ENCODE peak calls at places on chromosome 9, in four cellular contexts. One of them, this sample, is unnamed.

GRCh38 chr9:113233146-113233545 is 11.8 kb downstream of the SLC31A1 start:
- DNase-seq in GM12865: no peak
- DNase-seq in cardiac fibroblast: no peak
- DNase-seq in brain microvascular endothelial cell: no peak
- DNase-seq in this sample: no peak

GRCh38 chr9:133483611-133484010 is 4.7 kb upstream of the SLC2A6 start:
- DNase-seq in cardiac fibroblast: no peak
- DNase-seq in GM12865: no peak
- DNase-seq in brain microvascular endothelial cell: no peak
- DNase-seq in this sample: no peak

GRCh38 chr9:119559986-119560385 is 190.8 kb upstream of the BRINP1 start:
- DNase-seq in GM12865: no peak
- DNase-seq in brain microvascular endothelial cell: no peak
- DNase-seq in cardiac fibroblast: no peak
- DNase-seq in this sample: no peak

GRCh38 chr9:33446507-33447403 is 638 bp downstream of the AQP3 start:
- DNase-seq in GM12865: peak; percentile 93
- DNase-seq in brain microvascular endothelial cell: peak; percentile 45
- DNase-seq in cardiac fibroblast: peak; percentile 51
- DNase-seq in this sample: no peak

GRCh38 chr9:134546231-134546731 is 95.3 kb upstream of the COL5A1 start:
- DNase-seq in brain microvascular endothelial cell: no peak
- DNase-seq in cardiac fibroblast: peak; percentile 60
- DNase-seq in GM12865: no peak
- DNase-seq in this sample: peak; percentile 58

GRCh38 chr9:17005085-17005484 is 129.8 kb upstream of the CNTLN start:
- DNase-seq in cardiac fibroblast: peak; percentile 85
- DNase-seq in GM12865: no peak
- DNase-seq in brain microvascular endothelial cell: peak; percentile 72
- DNase-seq in this sample: no peak

GRCh38 chr9:125659954-125660353 is 47.1 kb downstream of the MAPKAP1 start:
- DNase-seq in GM12865: peak; percentile 67
- DNase-seq in cardiac fibroblast: peak; percentile 66
- DNase-seq in brain microvascular endothelial cell: peak; percentile 85
- DNase-seq in this sample: peak; percentile 66

GRCh38 chr9:137009938-137010732 is 13.8 kb upstream of the CLIC3 start:
- DNase-seq in brain microvascular endothelial cell: no peak
- DNase-seq in cardiac fibroblast: no peak
- DNase-seq in GM12865: no peak
- DNase-seq in this sample: no peak

GRCh38 chr9:101601904-101602765 is 7.4 kb upstream of the PPP3R2 start:
- DNase-seq in cardiac fibroblast: peak; percentile 60
- DNase-seq in brain microvascular endothelial cell: peak; percentile 37
- DNase-seq in GM12865: peak; percentile 39
- DNase-seq in this sample: no peak

GRCh38 chr9:4299006-4299795 is 667 bp downstream of the GLIS3 start:
- DNase-seq in cardiac fibroblast: peak; percentile 69
- DNase-seq in GM12865: peak; percentile 23
- DNase-seq in brain microvascular endothelial cell: peak; percentile 46
- DNase-seq in this sample: no peak

GRCh38 chr9:130304141-130304540 is 38.6 kb downstream of the HMCN2 start:
- DNase-seq in brain microvascular endothelial cell: no peak
- DNase-seq in cardiac fibroblast: no peak
- DNase-seq in GM12865: no peak
- DNase-seq in this sample: no peak

GRCh38 chr9:70053864-70054263 is 10.2 kb downstream of the MAMDC2 start:
- DNase-seq in GM12865: no peak
- DNase-seq in cardiac fibroblast: peak; percentile 52
- DNase-seq in brain microvascular endothelial cell: no peak
- DNase-seq in this sample: no peak

DNA sequence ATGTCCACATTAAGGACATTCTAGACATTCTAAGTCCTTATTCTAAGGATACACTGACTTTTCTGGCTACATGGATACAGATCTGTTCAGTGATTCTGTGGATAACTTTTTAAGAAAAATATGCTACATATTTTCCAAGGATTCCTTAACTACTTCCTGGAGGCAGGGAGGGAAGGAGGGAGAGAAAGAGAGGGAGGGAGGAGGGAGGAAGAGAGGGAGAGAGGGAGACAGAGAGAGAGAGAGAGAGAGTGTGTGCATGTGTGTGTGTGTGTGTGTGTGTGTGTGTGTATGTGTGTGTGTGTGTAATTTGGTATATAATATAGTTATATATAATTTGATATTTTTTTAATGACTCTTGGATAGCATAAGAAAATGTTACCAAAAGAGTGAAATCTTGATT is 109.8 kb downstream of the TLE4 start:
- DNase-seq in GM12865: no peak
- DNase-seq in cardiac fibroblast: no peak
- DNase-seq in brain microvascular endothelial cell: no peak
- DNase-seq in this sample: no peak
- H3K4me3 ChIP-seq in GM12865: no peak overlapping the region
- H3K4me3 ChIP-seq in cardiac fibroblast: no peak overlapping the region
- H3K4me3 ChIP-seq in brain microvascular endothelial cell: no peak overlapping the region
- H3K4me3 ChIP-seq in this sample: no peak overlapping the region

DNA sequence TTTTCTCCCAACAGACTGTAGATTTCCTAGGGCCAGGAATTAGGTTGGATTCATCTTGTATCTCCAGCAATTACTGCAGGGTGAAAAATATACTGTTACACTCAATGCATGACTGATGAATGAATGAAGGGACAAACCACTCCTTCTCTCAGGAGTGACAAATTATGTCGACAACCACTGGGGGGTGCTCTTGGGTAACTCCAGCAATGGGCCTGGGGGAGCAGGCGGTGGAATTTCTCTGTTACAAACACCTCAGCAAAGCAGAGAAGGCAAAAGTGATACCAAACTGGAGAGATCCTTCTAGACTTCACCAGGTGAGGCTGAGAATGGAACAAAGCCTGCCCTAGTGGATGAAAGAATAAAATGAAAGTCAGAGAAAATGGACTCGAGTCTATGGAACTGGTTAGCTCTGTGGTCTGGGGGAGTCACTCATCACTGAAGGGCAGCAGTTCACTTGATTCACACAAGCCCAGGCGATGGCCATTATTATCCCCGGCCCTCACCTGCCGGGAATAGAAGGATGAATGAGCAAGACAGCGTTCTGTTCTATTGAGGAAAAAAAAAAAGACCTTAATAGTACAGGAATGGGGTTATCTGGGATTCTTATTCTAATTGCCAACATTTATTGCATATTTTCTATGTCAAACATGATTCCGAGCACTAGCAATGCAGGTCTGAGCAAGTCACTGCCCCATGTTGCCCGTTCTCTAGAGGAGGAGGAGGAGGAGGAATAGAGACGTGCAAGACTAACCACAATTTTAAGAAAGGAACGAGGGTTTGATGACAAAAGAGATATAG is 341.1 kb downstream of the ASTN2 start:
- DNase-seq in GM12865: peak; percentile 34
- DNase-seq in cardiac fibroblast: peak; percentile 27
- DNase-seq in brain microvascular endothelial cell: peak; percentile 3
- DNase-seq in this sample: no peak
- TF ChIP-seq CTCF in GM12865: peak; percentile 58
- TF ChIP-seq CTCF in cardiac fibroblast: peak; percentile 35
- TF ChIP-seq CTCF in brain microvascular endothelial cell: peak; percentile 44
- TF ChIP-seq CTCF in this sample: peak; percentile 63

DNA sequence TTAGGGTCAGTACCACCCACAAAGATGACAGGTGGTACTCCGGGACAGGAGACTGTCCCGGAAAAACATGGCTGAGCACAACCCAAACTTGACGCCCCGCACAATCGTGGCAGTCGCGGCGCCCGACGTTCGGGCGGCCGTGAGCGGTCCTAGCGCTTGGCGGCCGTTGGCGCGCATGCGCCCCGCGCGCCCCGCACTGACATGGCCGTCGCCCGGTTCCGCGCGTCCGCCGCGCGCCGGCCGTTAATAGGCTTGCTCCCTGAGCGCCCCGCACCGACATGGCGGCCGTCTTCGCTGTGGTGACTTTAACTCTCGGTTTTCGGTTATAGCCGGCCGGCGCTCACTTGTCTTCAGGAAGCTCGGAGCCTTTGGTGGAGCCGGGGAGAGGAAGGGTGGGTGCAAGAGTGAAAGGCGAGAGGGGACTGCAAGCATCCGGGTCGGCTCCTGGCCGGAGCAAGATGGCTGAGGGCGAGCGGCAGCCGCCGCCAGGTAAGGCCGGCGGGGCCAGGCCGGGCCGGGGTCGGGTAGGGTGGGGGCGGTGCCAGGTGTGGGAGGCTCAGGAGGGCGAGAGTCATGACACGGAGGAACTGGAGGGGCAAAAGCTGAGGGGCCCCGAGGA is at the start of gene PTPA:
- DNase-seq in GM12865: peak; percentile 96
- DNase-seq in cardiac fibroblast: peak; percentile 93
- DNase-seq in brain microvascular endothelial cell: peak; percentile 67
- DNase-seq in this sample: no peak
- H3K4me3 ChIP-seq in GM12865: peak within 1 kb of the TSS; percentile 88
- H3K4me3 ChIP-seq in cardiac fibroblast: peak within 1 kb of the TSS; percentile 91
- H3K4me3 ChIP-seq in brain microvascular endothelial cell: peak within 1 kb of the TSS; percentile 92
- H3K4me3 ChIP-seq in this sample: peak within 1 kb of the TSS; percentile 93

DNA sequence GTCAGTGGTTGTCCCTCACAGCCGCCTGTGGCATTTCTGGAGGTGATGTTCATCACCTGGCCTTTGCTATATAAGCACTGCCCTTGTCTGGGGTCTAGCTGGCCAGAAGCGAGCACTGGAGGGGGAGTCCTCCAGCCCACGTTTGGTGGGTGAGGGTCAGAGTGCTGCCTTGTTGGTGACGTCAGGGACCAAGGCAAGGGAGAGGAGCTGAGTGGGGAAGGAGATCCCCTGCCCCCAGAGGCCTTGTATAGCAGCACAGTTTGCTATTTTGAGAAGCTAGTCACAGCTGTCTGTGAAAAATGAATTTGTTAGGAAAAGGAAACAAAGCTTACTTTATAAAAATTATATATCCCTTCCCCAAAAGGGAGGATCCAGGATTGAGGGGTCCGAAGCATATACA is 49.8 kb downstream of the SYK start:
- DNase-seq in brain microvascular endothelial cell: no peak
- DNase-seq in GM12865: no peak
- DNase-seq in cardiac fibroblast: no peak
- DNase-seq in this sample: no peak
- TF ChIP-seq CTCF in brain microvascular endothelial cell: no peak
- TF ChIP-seq CTCF in GM12865: peak; percentile 5
- TF ChIP-seq CTCF in cardiac fibroblast: no peak
- TF ChIP-seq CTCF in this sample: no peak